ENCODE peak calls at places on chromosome 21, in nine cellular contexts. One of them, this sample, is unnamed.

GRCh38 chr21:45607922-45608295 is 35.6 kb upstream of the PCBP3 start:
- DNase-seq in mesothelial cell of epicardium: no peak
- DNase-seq in progenitor cell of endocrine pancreas: no peak
- DNase-seq in AG04450: no peak
- DNase-seq in endothelial cell of umbilical vein: no peak
- DNase-seq in HL-60: no peak
- DNase-seq in astrocyte of the spinal cord: no peak
- DNase-seq in GM23338: no peak
- DNase-seq in activated CD8-positive, alpha-beta T cell treated with anti-CD3 and anti-CD28 coated beads for 36 hours: no peak
- DNase-seq in this sample: no peak

GRCh38 chr21:41186763-41187536 is 19.0 kb downstream of the BACE2 start:
- DNase-seq in mesothelial cell of epicardium: no peak
- DNase-seq in progenitor cell of endocrine pancreas: no peak
- DNase-seq in AG04450: no peak
- DNase-seq in endothelial cell of umbilical vein: no peak
- DNase-seq in HL-60: no peak
- DNase-seq in astrocyte of the spinal cord: no peak
- DNase-seq in GM23338: peak; percentile 61
- DNase-seq in activated CD8-positive, alpha-beta T cell treated with anti-CD3 and anti-CD28 coated beads for 36 hours: no peak
- DNase-seq in this sample: no peak

GRCh38 chr21:39788383-39788782 is 43.4 kb downstream of the IGSF5 start:
- DNase-seq in mesothelial cell of epicardium: peak; percentile 84
- DNase-seq in progenitor cell of endocrine pancreas: peak; percentile 71
- DNase-seq in AG04450: no peak
- DNase-seq in endothelial cell of umbilical vein: peak; percentile 70
- DNase-seq in HL-60: no peak
- DNase-seq in astrocyte of the spinal cord: peak; percentile 89
- DNase-seq in GM23338: peak; percentile 84
- DNase-seq in activated CD8-positive, alpha-beta T cell treated with anti-CD3 and anti-CD28 coated beads for 36 hours: no peak
- DNase-seq in this sample: no peak

GRCh38 chr21:39867198-39867650 is at the start of gene PCP4:
- DNase-seq in mesothelial cell of epicardium: peak; percentile 81
- DNase-seq in progenitor cell of endocrine pancreas: peak; percentile 64
- DNase-seq in AG04450: no peak
- DNase-seq in endothelial cell of umbilical vein: no peak
- DNase-seq in HL-60: no peak
- DNase-seq in astrocyte of the spinal cord: peak; percentile 32
- DNase-seq in GM23338: peak; percentile 96
- DNase-seq in activated CD8-positive, alpha-beta T cell treated with anti-CD3 and anti-CD28 coated beads for 36 hours: peak; percentile 62
- DNase-seq in this sample: no peak

GRCh38 chr21:15062566-15062965 is 2.2 kb downstream of the NRIP1 start:
- DNase-seq in mesothelial cell of epicardium: no peak
- DNase-seq in progenitor cell of endocrine pancreas: no peak
- DNase-seq in AG04450: no peak
- DNase-seq in endothelial cell of umbilical vein: peak; percentile 51
- DNase-seq in HL-60: no peak
- DNase-seq in astrocyte of the spinal cord: peak; percentile 50
- DNase-seq in GM23338: no peak
- DNase-seq in activated CD8-positive, alpha-beta T cell treated with anti-CD3 and anti-CD28 coated beads for 36 hours: no peak
- DNase-seq in this sample: no peak

GRCh38 chr21:27206368-27206982 is 239.6 kb upstream of the ADAMTS5 start:
- DNase-seq in mesothelial cell of epicardium: no peak
- DNase-seq in progenitor cell of endocrine pancreas: no peak
- DNase-seq in AG04450: no peak
- DNase-seq in endothelial cell of umbilical vein: no peak
- DNase-seq in HL-60: no peak
- DNase-seq in astrocyte of the spinal cord: peak; percentile 53
- DNase-seq in GM23338: peak; percentile 77
- DNase-seq in activated CD8-positive, alpha-beta T cell treated with anti-CD3 and anti-CD28 coated beads for 36 hours: no peak
- DNase-seq in this sample: no peak

GRCh38 chr21:44949161-44950015 is 9.6 kb downstream of the SLX9 start:
- DNase-seq in mesothelial cell of epicardium: peak; percentile 87
- DNase-seq in progenitor cell of endocrine pancreas: peak; percentile 88
- DNase-seq in AG04450: no peak
- DNase-seq in endothelial cell of umbilical vein: peak; percentile 54
- DNase-seq in HL-60: no peak
- DNase-seq in astrocyte of the spinal cord: peak; percentile 58
- DNase-seq in GM23338: peak; percentile 94
- DNase-seq in activated CD8-positive, alpha-beta T cell treated with anti-CD3 and anti-CD28 coated beads for 36 hours: peak; percentile 89
- DNase-seq in this sample: peak; percentile 77

GRCh38 chr21:38839683-38840286 is 34.1 kb downstream of the ETS2 start:
- DNase-seq in mesothelial cell of epicardium: no peak
- DNase-seq in progenitor cell of endocrine pancreas: no peak
- DNase-seq in AG04450: peak; percentile 72
- DNase-seq in endothelial cell of umbilical vein: peak; percentile 65
- DNase-seq in HL-60: no peak
- DNase-seq in astrocyte of the spinal cord: peak; percentile 96
- DNase-seq in GM23338: no peak
- DNase-seq in activated CD8-positive, alpha-beta T cell treated with anti-CD3 and anti-CD28 coated beads for 36 hours: peak; percentile 55
- DNase-seq in this sample: peak; percentile 70

GRCh38 chr21:33265664-33266049 is 510 bp upstream of the IL10RB start:
- DNase-seq in mesothelial cell of epicardium: no peak
- DNase-seq in progenitor cell of endocrine pancreas: no peak
- DNase-seq in AG04450: no peak
- DNase-seq in endothelial cell of umbilical vein: no peak
- DNase-seq in HL-60: peak; percentile 84
- DNase-seq in astrocyte of the spinal cord: no peak
- DNase-seq in GM23338: peak; percentile 65
- DNase-seq in activated CD8-positive, alpha-beta T cell treated with anti-CD3 and anti-CD28 coated beads for 36 hours: peak; percentile 50
- DNase-seq in this sample: peak; percentile 94

GRCh38 chr21:16454371-16454770 is 724.6 kb downstream of the USP25 start:
- DNase-seq in mesothelial cell of epicardium: no peak
- DNase-seq in progenitor cell of endocrine pancreas: no peak
- DNase-seq in AG04450: no peak
- DNase-seq in endothelial cell of umbilical vein: peak; percentile 49
- DNase-seq in HL-60: no peak
- DNase-seq in astrocyte of the spinal cord: peak; percentile 32
- DNase-seq in GM23338: peak; percentile 10
- DNase-seq in activated CD8-positive, alpha-beta T cell treated with anti-CD3 and anti-CD28 coated beads for 36 hours: no peak
- DNase-seq in this sample: no peak

GRCh38 chr21:34830386-34831140 is 161.8 kb downstream of the CLIC6 start:
- DNase-seq in mesothelial cell of epicardium: no peak
- DNase-seq in progenitor cell of endocrine pancreas: no peak
- DNase-seq in AG04450: no peak
- DNase-seq in endothelial cell of umbilical vein: no peak
- DNase-seq in HL-60: no peak
- DNase-seq in astrocyte of the spinal cord: no peak
- DNase-seq in GM23338: no peak
- DNase-seq in activated CD8-positive, alpha-beta T cell treated with anti-CD3 and anti-CD28 coated beads for 36 hours: no peak
- DNase-seq in this sample: no peak

GRCh38 chr21:42513151-42513984 is at the start of gene SLC37A1:
- DNase-seq in mesothelial cell of epicardium: no peak
- DNase-seq in progenitor cell of endocrine pancreas: peak; percentile 35
- DNase-seq in AG04450: no peak
- DNase-seq in endothelial cell of umbilical vein: no peak
- DNase-seq in HL-60: peak; percentile 10
- DNase-seq in astrocyte of the spinal cord: no peak
- DNase-seq in GM23338: peak; percentile 73
- DNase-seq in activated CD8-positive, alpha-beta T cell treated with anti-CD3 and anti-CD28 coated beads for 36 hours: peak; percentile 39
- DNase-seq in this sample: no peak
- TF ChIP-seq CTCF in mesothelial cell of epicardium: no peak
- TF ChIP-seq CTCF in progenitor cell of endocrine pancreas: peak; percentile 24
- TF ChIP-seq CTCF in AG04450: no peak
- TF ChIP-seq CTCF in endothelial cell of umbilical vein: no peak
- TF ChIP-seq CTCF in HL-60: no peak
- TF ChIP-seq CTCF in astrocyte of the spinal cord: no peak
- TF ChIP-seq CTCF in GM23338: no peak
- TF ChIP-seq CTCF in activated CD8-positive, alpha-beta T cell treated with anti-CD3 and anti-CD28 coated beads for 36 hours: no peak
- TF ChIP-seq CTCF in this sample: no peak

DNA sequence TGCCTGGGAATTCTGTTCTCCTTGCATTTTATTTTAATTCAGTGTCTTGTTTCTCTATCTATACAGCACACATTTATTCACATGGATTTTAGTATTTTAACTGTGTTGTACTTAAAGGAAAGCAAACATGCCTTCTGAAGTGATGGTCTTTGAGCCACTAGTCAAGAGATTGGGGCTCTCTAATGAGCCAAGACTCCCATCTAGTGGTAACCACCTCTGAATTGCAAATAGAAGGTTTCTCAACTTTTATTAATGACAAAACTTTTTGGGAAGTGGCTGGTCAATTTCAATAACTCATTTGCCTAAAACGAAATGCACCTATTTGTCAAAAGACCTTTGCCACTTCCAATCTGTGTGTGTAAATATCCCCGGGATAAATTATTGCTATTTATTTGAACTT is 199.6 kb downstream of the LTN1 start:
- DNase-seq in mesothelial cell of epicardium: no peak
- DNase-seq in progenitor cell of endocrine pancreas: no peak
- DNase-seq in AG04450: no peak
- DNase-seq in endothelial cell of umbilical vein: no peak
- DNase-seq in HL-60: no peak
- DNase-seq in astrocyte of the spinal cord: peak; percentile 33
- DNase-seq in GM23338: peak; percentile 58
- DNase-seq in activated CD8-positive, alpha-beta T cell treated with anti-CD3 and anti-CD28 coated beads for 36 hours: no peak
- DNase-seq in this sample: no peak
- TF ChIP-seq CTCF in mesothelial cell of epicardium: no peak
- TF ChIP-seq CTCF in progenitor cell of endocrine pancreas: peak; percentile 33
- TF ChIP-seq CTCF in AG04450: peak; percentile 72
- TF ChIP-seq CTCF in endothelial cell of umbilical vein: no peak
- TF ChIP-seq CTCF in HL-60: no peak
- TF ChIP-seq CTCF in astrocyte of the spinal cord: peak; percentile 42
- TF ChIP-seq CTCF in GM23338: peak; percentile 63
- TF ChIP-seq CTCF in activated CD8-positive, alpha-beta T cell treated with anti-CD3 and anti-CD28 coated beads for 36 hours: peak; percentile 19
- TF ChIP-seq CTCF in this sample: no peak

GRCh38 chr21:42653492-42654061 is at the start of gene PDE9A:
- DNase-seq in mesothelial cell of epicardium: peak; percentile 59
- DNase-seq in progenitor cell of endocrine pancreas: peak; percentile 65
- DNase-seq in AG04450: no peak
- DNase-seq in endothelial cell of umbilical vein: no peak
- DNase-seq in HL-60: no peak
- DNase-seq in astrocyte of the spinal cord: no peak
- DNase-seq in GM23338: peak; percentile 80
- DNase-seq in activated CD8-positive, alpha-beta T cell treated with anti-CD3 and anti-CD28 coated beads for 36 hours: peak; percentile 44
- DNase-seq in this sample: no peak

GRCh38 chr21:42651515-42652401 is 1.7 kb upstream of the PDE9A start:
- DNase-seq in mesothelial cell of epicardium: no peak
- DNase-seq in progenitor cell of endocrine pancreas: no peak
- DNase-seq in AG04450: no peak
- DNase-seq in endothelial cell of umbilical vein: no peak
- DNase-seq in HL-60: no peak
- DNase-seq in astrocyte of the spinal cord: no peak
- DNase-seq in GM23338: no peak
- DNase-seq in activated CD8-positive, alpha-beta T cell treated with anti-CD3 and anti-CD28 coated beads for 36 hours: no peak
- DNase-seq in this sample: no peak

GRCh38 chr21:42650441-42651421 is 2.7 kb upstream of the PDE9A start:
- DNase-seq in mesothelial cell of epicardium: no peak
- DNase-seq in progenitor cell of endocrine pancreas: no peak
- DNase-seq in AG04450: no peak
- DNase-seq in endothelial cell of umbilical vein: no peak
- DNase-seq in HL-60: no peak
- DNase-seq in astrocyte of the spinal cord: no peak
- DNase-seq in GM23338: no peak
- DNase-seq in activated CD8-positive, alpha-beta T cell treated with anti-CD3 and anti-CD28 coated beads for 36 hours: no peak
- DNase-seq in this sample: no peak

GRCh38 chr21:42654179-42654912 is 925 bp downstream of the PDE9A start:
- DNase-seq in mesothelial cell of epicardium: no peak
- DNase-seq in progenitor cell of endocrine pancreas: peak; percentile 29
- DNase-seq in AG04450: no peak
- DNase-seq in endothelial cell of umbilical vein: no peak
- DNase-seq in HL-60: no peak
- DNase-seq in astrocyte of the spinal cord: no peak
- DNase-seq in GM23338: peak; percentile 76
- DNase-seq in activated CD8-positive, alpha-beta T cell treated with anti-CD3 and anti-CD28 coated beads for 36 hours: peak; percentile 43
- DNase-seq in this sample: no peak

GRCh38 chr21:42652527-42653491 is 612 bp upstream of the PDE9A start:
- DNase-seq in mesothelial cell of epicardium: no peak
- DNase-seq in progenitor cell of endocrine pancreas: peak; percentile 74
- DNase-seq in AG04450: no peak
- DNase-seq in endothelial cell of umbilical vein: peak; percentile 52
- DNase-seq in HL-60: no peak
- DNase-seq in astrocyte of the spinal cord: peak; percentile 10
- DNase-seq in GM23338: peak; percentile 68
- DNase-seq in activated CD8-positive, alpha-beta T cell treated with anti-CD3 and anti-CD28 coated beads for 36 hours: no peak
- DNase-seq in this sample: peak; percentile 56
- TF ChIP-seq CTCF in mesothelial cell of epicardium: peak; percentile 21
- TF ChIP-seq CTCF in progenitor cell of endocrine pancreas: peak; percentile 73
- TF ChIP-seq CTCF in AG04450: no peak
- TF ChIP-seq CTCF in endothelial cell of umbilical vein: peak; percentile 72
- TF ChIP-seq CTCF in HL-60: no peak
- TF ChIP-seq CTCF in astrocyte of the spinal cord: peak; percentile 44
- TF ChIP-seq CTCF in GM23338: peak; percentile 40
- TF ChIP-seq CTCF in activated CD8-positive, alpha-beta T cell treated with anti-CD3 and anti-CD28 coated beads for 36 hours: no peak
- TF ChIP-seq CTCF in this sample: peak; percentile 54

GRCh38 chr21:24895885-24896734 is 711.2 kb downstream of the MRPL39 start:
- DNase-seq in mesothelial cell of epicardium: no peak
- DNase-seq in progenitor cell of endocrine pancreas: no peak
- DNase-seq in AG04450: no peak
- DNase-seq in endothelial cell of umbilical vein: no peak
- DNase-seq in HL-60: no peak
- DNase-seq in astrocyte of the spinal cord: peak; percentile 52
- DNase-seq in GM23338: peak; percentile 66
- DNase-seq in activated CD8-positive, alpha-beta T cell treated with anti-CD3 and anti-CD28 coated beads for 36 hours: no peak
- DNase-seq in this sample: no peak
- TF ChIP-seq CTCF in mesothelial cell of epicardium: no peak
- TF ChIP-seq CTCF in progenitor cell of endocrine pancreas: peak; percentile 44
- TF ChIP-seq CTCF in AG04450: peak; percentile 61
- TF ChIP-seq CTCF in endothelial cell of umbilical vein: no peak
- TF ChIP-seq CTCF in HL-60: no peak
- TF ChIP-seq CTCF in astrocyte of the spinal cord: peak; percentile 44
- TF ChIP-seq CTCF in GM23338: peak; percentile 67
- TF ChIP-seq CTCF in activated CD8-positive, alpha-beta T cell treated with anti-CD3 and anti-CD28 coated beads for 36 hours: no peak
- TF ChIP-seq CTCF in this sample: no peak

This sample was measured in CD14-positive monocyte.